ENCODE peak calls at places on chromosomes 13 and 19, in eight cellular contexts. M, L, Z, D, T, Q, R and N are unnamed samples. For H3K4me1, the result is how much of the 10 kb centered on the place peaks cover.

GRCh38 chr19:38079926-38080380 is 144.1 kb downstream of the DPF1 start:
- DNase-seq in M (no peak), L (no peak), Z (peak), D (no peak), T (no peak), Q (no peak), R (no peak), N (no peak)

GRCh38 chr19:17680235-17680722 is 7.9 kb downstream of the UNC13A start:
- DNase-seq in M (peak), L (peak), Z (peak), D (peak), T (peak), Q (peak), R (peak), N (peak)

GRCh38 chr19:5567360-5567970 is at the start of gene TINCR:
- DNase-seq in M (no peak), L (no peak), Z (no peak), D (no peak), T (no peak), Q (no peak), R (no peak), N (no peak)

GRCh38 chr13:35630551-35631275 is 154.2 kb upstream of the MAB21L1 start:
- DNase-seq in M (no peak), L (no peak), Z (peak), D (no peak), T (no peak), Q (no peak), R (no peak), N (no peak)

GRCh38 chr13:76912476-76912875 is 26.3 kb upstream of the KCTD12 start:
- DNase-seq in M (no peak), L (no peak), Z (no peak), D (no peak), T (no peak), Q (no peak), R (no peak), N (no peak)

GRCh38 chr13:26320766-26321165 is 66.8 kb downstream of the CDK8 start:
- DNase-seq in M (no peak), L (no peak), Z (no peak), D (no peak), T (no peak), Q (no peak), R (no peak), N (no peak)

GRCh38 chr13:64480648-64481047 is 2749.5 kb downstream of the PCDH9 start:
- DNase-seq in M (no peak), L (no peak), Z (no peak), D (no peak), T (no peak), Q (no peak), R (no peak), N (no peak)

GRCh38 chr19:48935864-48936263 is 2.4 kb downstream of the DHDH start:
- DNase-seq in M (no peak), L (no peak), Z (no peak), D (no peak), T (no peak), Q (no peak), R (no peak), N (no peak)

GRCh38 chr13:75316427-75316826 is 165.5 kb downstream of the TBC1D4 start:
- DNase-seq in M (no peak), L (no peak), Z (peak), D (no peak), T (no peak), Q (no peak), R (no peak), N (no peak)

GRCh38 chr19:15108145-15108844 is 1.1 kb downstream of the SYDE1 start:
- DNase-seq in M (no peak), L (no peak), Z (peak), D (peak), T (no peak), Q (no peak), R (no peak), N (peak)

GRCh38 chr19:2791440-2791839 is 6.1 kb downstream of the THOP1 start:
- DNase-seq in M (no peak), L (no peak), Z (no peak), D (no peak), T (no peak), Q (no peak), R (no peak), N (no peak)

GRCh38 chr19:16614941-16615340 is 13.1 kb downstream of the MED26 start:
- DNase-seq in M (no peak), L (no peak), Z (no peak), D (no peak), T (no peak), Q (no peak), R (no peak), N (no peak)
- H3K4me1 ChIP-seq in M (under half), L (half or more), Z (under half), D (under half), T (half or more), Q (under half), R (half or more), N (under half)

GRCh38 chr13:78606471-78607408 is 3.4 kb upstream of the POU4F1 start:
- DNase-seq in M (no peak), L (no peak), Z (no peak), D (no peak), T (no peak), Q (no peak), R (no peak), N (no peak)

GRCh38 chr13:78607409-78608253 is 4.3 kb upstream of the POU4F1 start:
- DNase-seq in M (peak), L (no peak), Z (no peak), D (no peak), T (no peak), Q (no peak), R (peak), N (peak)

GRCh38 chr13:78602561-78603239 is 652 bp downstream of the POU4F1 start:
- DNase-seq in M (peak), L (no peak), Z (no peak), D (no peak), T (no peak), Q (no peak), R (peak), N (no peak)

GRCh38 chr13:78603240-78603947 is at the start of gene POU4F1:
- DNase-seq in M (peak), L (peak), Z (no peak), D (no peak), T (peak), Q (peak), R (peak), N (peak)

GRCh38 chr13:78604782-78605611 is 1.6 kb upstream of the POU4F1 start:
- DNase-seq in M (no peak), L (no peak), Z (peak), D (no peak), T (no peak), Q (no peak), R (no peak), N (no peak)
- H3K4me1 ChIP-seq in M (under half), L (under half), Z (under half), D (under half), T (half or more), Q (under half), R (half or more), N (under half)

GRCh38 chr13:46071590-46072249 is 19.2 kb upstream of the ZC3H13 start:
- DNase-seq in M (no peak), L (no peak), Z (no peak), D (no peak), T (no peak), Q (no peak), R (no peak), N (no peak)

GRCh38 chr13:46076827-46077226 is 24.3 kb upstream of the ZC3H13 start:
- DNase-seq in M (no peak), L (no peak), Z (no peak), D (no peak), T (no peak), Q (no peak), R (no peak), N (no peak)

GRCh38 chr13:46079770-46080169 is 25.1 kb downstream of the CPB2 start:
- DNase-seq in M (no peak), L (no peak), Z (no peak), D (no peak), T (no peak), Q (no peak), R (no peak), N (no peak)

GRCh38 chr13:46077260-46077659 is 24.7 kb upstream of the ZC3H13 start:
- DNase-seq in M (no peak), L (no peak), Z (no peak), D (no peak), T (no peak), Q (no peak), R (no peak), N (no peak)

DNA sequence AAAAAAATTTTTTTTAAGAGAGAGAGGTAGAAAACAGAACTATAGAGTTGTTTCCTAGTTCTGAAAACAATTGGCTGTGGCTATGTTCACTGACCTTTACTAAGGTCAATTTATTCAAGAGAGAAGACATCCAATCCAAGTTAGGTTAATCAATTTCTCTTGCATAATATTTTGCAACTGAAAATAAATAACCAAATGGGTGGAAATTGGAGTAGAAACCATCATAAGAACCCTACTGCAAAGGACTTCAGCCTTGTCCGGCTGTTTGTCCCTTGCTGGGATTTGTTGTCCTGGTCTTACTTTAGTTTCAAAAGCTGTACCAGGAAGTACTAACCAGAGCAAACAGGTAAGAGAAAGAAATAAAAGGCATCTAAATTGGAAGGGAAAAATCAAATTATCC is 23.3 kb upstream of the ZC3H13 start:
- DNase-seq in M (no peak), L (no peak), Z (no peak), D (no peak), T (no peak), Q (no peak), R (no peak), N (no peak)
- H3K4me1 ChIP-seq in M (under half), L (under half), Z (under half), D (under half), T (under half), Q (under half), R (under half), N (under half)

GRCh38 chr19:19460761-19461265 is 54.5 kb downstream of the TSSK6 start:
- DNase-seq in M (peak), L (peak), Z (peak), D (peak), T (peak), Q (no peak), R (peak), N (peak)
- H3K4me1 ChIP-seq in M (half or more), L (half or more), Z (half or more), D (half or more), T (half or more), Q (half or more), R (half or more), N (under half)

GRCh38 chr19:13843104-13843921 is 33.6 kb upstream of the NANOS3 start:
- DNase-seq in M (peak), L (peak), Z (peak), D (no peak), T (peak), Q (peak), R (peak), N (peak)
- H3K4me1 ChIP-seq in M (under half), L (half or more), Z (under half), D (under half), T (half or more), Q (under half), R (half or more), N (under half)

DNA sequence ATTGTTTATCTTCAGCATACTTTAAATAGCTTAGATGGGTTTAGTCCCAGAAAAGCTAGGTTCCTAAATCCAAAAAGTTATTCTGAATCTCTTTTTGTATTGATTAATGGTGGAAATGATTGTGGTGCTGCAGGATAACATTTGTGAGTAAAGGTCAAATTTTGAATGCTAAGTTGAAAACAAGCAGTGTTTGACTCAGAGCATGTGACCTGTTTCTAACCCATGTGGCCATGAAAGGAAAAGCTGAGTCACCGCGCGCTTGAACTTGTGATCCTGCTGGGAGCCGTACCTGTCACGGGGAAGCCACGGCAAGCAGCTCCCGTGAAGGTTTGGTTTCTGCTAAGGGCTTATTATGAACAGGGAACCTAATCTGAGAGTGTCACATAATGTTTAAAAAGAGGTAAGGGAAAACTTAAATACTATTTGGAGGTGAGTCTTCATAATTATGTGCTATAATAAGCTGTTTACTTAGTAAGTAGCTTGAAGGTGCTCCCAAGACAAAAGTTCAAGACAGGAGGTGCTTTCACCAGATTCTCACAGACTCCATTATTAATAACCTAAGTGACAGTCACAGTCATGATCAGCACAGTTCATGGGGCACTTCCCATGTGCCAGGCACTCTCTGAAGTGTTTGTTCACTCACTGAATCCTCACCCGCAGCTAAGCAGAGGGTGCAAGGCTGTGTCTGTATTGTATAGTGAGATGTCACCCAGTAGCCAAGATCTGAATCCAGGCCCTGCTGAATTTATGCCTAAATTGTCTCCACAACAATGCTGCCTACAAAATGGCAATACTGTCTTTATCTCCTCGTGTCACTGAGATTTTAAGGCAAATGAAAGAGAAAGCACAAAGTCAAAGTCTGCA is 286.5 kb downstream of the MYO16 start:
- DNase-seq in M (peak), L (peak), Z (peak), D (peak), T (peak), Q (peak), R (peak), N (peak)
- H3K4me1 ChIP-seq in M (under half), L (under half), Z (under half), D (under half), T (under half), Q (under half), R (under half), N (under half)

DNA sequence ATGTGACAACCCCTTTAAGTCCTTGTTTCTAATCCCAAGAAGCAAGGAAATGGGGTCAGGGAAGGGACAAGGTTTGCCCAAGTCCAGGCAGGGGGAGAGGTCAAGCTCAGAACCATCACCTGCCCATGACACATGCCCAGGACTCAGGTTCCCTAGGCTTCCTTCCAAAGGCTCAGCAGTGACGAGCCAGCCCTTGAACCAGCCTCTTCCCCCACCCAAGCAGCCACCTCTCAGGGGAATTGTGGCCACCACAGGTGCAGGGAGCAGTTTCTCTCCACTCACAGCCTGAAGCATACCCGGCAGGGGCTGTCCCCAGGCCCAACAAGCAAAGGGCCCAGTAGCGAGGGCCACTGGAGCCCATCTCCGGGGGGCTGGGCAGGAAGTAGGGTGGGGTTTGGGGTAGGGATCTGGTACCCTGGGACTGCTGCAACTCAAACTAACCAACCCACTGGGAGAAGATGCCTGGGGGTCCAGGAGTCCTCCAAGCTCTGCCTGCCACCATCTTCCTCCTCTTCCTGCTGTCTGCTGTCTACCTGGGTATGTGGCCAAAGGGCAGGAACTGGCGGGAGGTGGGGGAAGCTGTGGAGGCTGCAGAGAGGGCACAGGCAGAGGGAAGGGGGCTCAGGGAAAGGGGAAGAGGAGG is at the start of gene CD79A:
- DNase-seq in M (no peak), L (no peak), Z (no peak), D (no peak), T (no peak), Q (no peak), R (peak), N (no peak)
- H3K4me1 ChIP-seq in M (under half), L (under half), Z (under half), D (under half), T (half or more), Q (under half), R (half or more), N (under half)

GRCh38 chr13:48383384-48383783 is 29.5 kb downstream of the LPAR6 start:
- DNase-seq in M (no peak), L (no peak), Z (no peak), D (no peak), T (no peak), Q (no peak), R (no peak), N (no peak)

GRCh38 chr13:48377857-48378256 is 35.1 kb downstream of the LPAR6 start:
- DNase-seq in M (no peak), L (no peak), Z (no peak), D (no peak), T (no peak), Q (no peak), R (no peak), N (no peak)
- H3K4me1 ChIP-seq in M (under half), L (under half), Z (under half), D (under half), T (under half), Q (under half), R (under half), N (under half)